ENCODE peak calls at places on chromosomes 13 and 19, in four cellular contexts. E is astrocyte of the spinal cord, B is RWPE1, J is NCI-H524. O is an unnamed sample.

GRCh38 chr19:3125900-3126524 is 9.8 kb upstream of the GNA15 start:
- DNase-seq in E (no peak), B (no peak), J (peak), O (no peak)

GRCh38 chr19:2302319-2303208 is 5.4 kb downstream of the LINGO3 start:
- DNase-seq in E (peak), B (no peak), J (peak), O (no peak)

GRCh38 chr19:47013041-47013517 is 6.6 kb upstream of the NPAS1 start:
- DNase-seq in E (peak), B (peak), J (peak), O (peak)

GRCh38 chr13:34721631-34722144 is 220.4 kb upstream of the NBEA start:
- DNase-seq in E (no peak), B (no peak), J (no peak), O (no peak)

GRCh38 chr19:6412111-6412999 is 12.3 kb downstream of the KHSRP start:
- DNase-seq in E (no peak), B (no peak), J (peak), O (no peak)

GRCh38 chr19:16454519-16454918 is 17.3 kb downstream of the EPS15L1 start:
- DNase-seq in E (no peak), B (no peak), J (no peak), O (no peak)

GRCh38 chr13:44930907-44931676 is 58.2 kb downstream of the NUFIP1 start:
- DNase-seq in E (peak), B (no peak), J (peak), O (no peak)

GRCh38 chr19:58361900-58362271 is 665 bp downstream of the ZNF497 start:
- DNase-seq in E (no peak), B (peak), J (peak), O (no peak)

GRCh38 chr19:15866646-15867045 is 31.2 kb downstream of the CYP4F2 start:
- DNase-seq in E (no peak), B (no peak), J (no peak), O (no peak)

GRCh38 chr19:17226002-17226933 is at the start of gene OCEL1:
- DNase-seq in E (peak), B (peak), J (peak), O (peak)

GRCh38 chr19:48752511-48753365 is at the start of gene FUT1:
- DNase-seq in E (no peak), B (peak), J (peak), O (peak)

GRCh38 chr13:73608731-73609485 is 525.3 kb downstream of the KLF12 start:
- DNase-seq in E (no peak), B (no peak), J (no peak), O (peak)

GRCh38 chr19:9674669-9675357 is at the start of gene ZNF562:
- DNase-seq in E (peak), B (peak), J (peak), O (peak)

GRCh38 chr13:48236528-48237353 is 3.7 kb downstream of the ITM2B start:
- DNase-seq in E (no peak), B (no peak), J (peak), O (no peak)

GRCh38 chr13:98187862-98188261 is 10.8 kb upstream of the RNF113B start:
- DNase-seq in E (no peak), B (no peak), J (no peak), O (no peak)

GRCh38 chr19:39497850-39498261 is 891 bp upstream of the DLL3 start:
- DNase-seq in E (peak), B (no peak), J (peak), O (peak)

GRCh38 chr13:52112606-52113005 is 16.3 kb downstream of the NEK5 start:
- DNase-seq in E (no peak), B (no peak), J (no peak), O (no peak)

O was measured in NCI-H748 treated with DMSO at 0.1 percent for 48 hours.